ENCODE peak calls at places on chromosomes 11 and 22, in six cellular contexts. G, X, H, O, S and M are unnamed samples.

GRCh38 chr11:10379022-10379421 is 74.1 kb downstream of the ADM start:
- DNase-seq in S (no peak), G (no peak), O (no peak), H (peak), X (no peak), M (no peak)

GRCh38 chr22:37484115-37485005 is 1.8 kb downstream of the MFNG start:
- DNase-seq in O (peak), G (no peak), H (peak), S (no peak), X (no peak), M (peak)

GRCh38 chr11:5507586-5508305 is 2.0 kb downstream of the UBQLN3 start:
- DNase-seq in X (no peak), G (no peak), S (no peak), O (no peak), H (no peak), M (no peak)

GRCh38 chr22:24230911-24231656 is 13.8 kb downstream of the GGT5 start:
- DNase-seq in H (no peak), X (peak), O (peak), S (peak), G (no peak), M (peak)

GRCh38 chr11:106466441-106467190 is 389.2 kb downstream of the AASDHPPT start:
- DNase-seq in H (no peak), X (no peak), O (no peak), S (no peak), G (no peak), M (no peak)

GRCh38 chr11:15988693-15989231 is 367.6 kb downstream of the SOX6 start:
- DNase-seq in X (no peak), H (no peak), S (peak), O (no peak), G (peak), M (no peak)

GRCh38 chr11:83014951-83015350 is 56.7 kb downstream of the RAB30 start:
- DNase-seq in O (no peak), H (no peak), S (no peak), X (no peak), G (no peak), M (no peak)

GRCh38 chr11:126432525-126432924 is 77.0 kb downstream of the ST3GAL4 start:
- DNase-seq in G (no peak), S (no peak), X (peak), O (no peak), H (no peak), M (no peak)

GRCh38 chr22:19958083-19959042 is 16.7 kb upstream of the TXNRD2 start:
- DNase-seq in X (no peak), O (no peak), G (no peak), H (peak), S (no peak), M (peak)

GRCh38 chr11:17640493-17641164 is 78.7 kb upstream of the MYOD1 start:
- DNase-seq in G (no peak), X (no peak), O (no peak), S (peak), H (no peak), M (no peak)

GRCh38 chr22:37904572-37905533 is 1.2 kb upstream of the MICALL1 start:
- DNase-seq in G (peak), X (peak), S (peak), O (peak), H (peak), M (peak)

GRCh38 chr11:114367244-114367957 is 32.9 kb downstream of the C11orf71 start:
- DNase-seq in O (no peak), X (no peak), G (no peak), S (peak), H (no peak), M (no peak)

GRCh38 chr11:88103337-88104206 is 71.7 kb downstream of the RAB38 start:
- DNase-seq in X (no peak), O (peak), H (no peak), G (peak), S (peak), M (no peak)

GRCh38 chr22:44574057-44574456 is 76.0 kb upstream of the RTL6 start:
- DNase-seq in X (peak), O (no peak), G (peak), S (no peak), H (no peak), M (peak)

GRCh38 chr22:40533712-40534378 is 102.7 kb downstream of the MRTFA start:
- DNase-seq in G (peak), H (peak), S (no peak), X (no peak), O (peak), M (no peak)

GRCh38 chr11:7981758-7982157 is 5.4 kb upstream of the EIF3F start:
- DNase-seq in X (no peak), G (no peak), H (no peak), S (no peak), O (no peak), M (no peak)

GRCh38 chr22:35276019-35276418 is 18.7 kb downstream of the HMGXB4 start:
- DNase-seq in S (no peak), X (no peak), G (no peak), O (no peak), H (no peak), M (no peak)

GRCh38 chr11:27703453-27703852 is 3.2 kb upstream of the BDNF start:
- DNase-seq in G (peak), S (no peak), O (no peak), H (no peak), X (no peak), M (no peak)

GRCh38 chr11:128610765-128611617 is 23.6 kb upstream of the ETS1 start:
- DNase-seq in S (no peak), H (no peak), X (no peak), O (peak), G (no peak), M (no peak)

GRCh38 chr22:41603873-41604332 is 14.3 kb upstream of the PMM1 start:
- DNase-seq in X (no peak), G (no peak), O (no peak), S (no peak), H (no peak), M (no peak)

GRCh38 chr22:24803064-24803542 is 2.9 kb upstream of the SGSM1 start:
- DNase-seq in O (peak), H (peak), G (peak), S (peak), X (peak), M (no peak)

GRCh38 chr11:69640995-69641581 is at the start of gene CCND1:
- DNase-seq in O (peak), G (peak), S (peak), X (no peak), H (peak), M (peak)

GRCh38 chr11:126410649-126411048 is 55.2 kb downstream of the ST3GAL4 start:
- DNase-seq in H (no peak), X (no peak), G (no peak), O (no peak), S (no peak), M (peak)

GRCh38 chr22:48968201-48968959 is 859.3 kb downstream of the BRD1 start:
- DNase-seq in G (peak), H (no peak), X (no peak), O (peak), S (no peak), M (no peak)

GRCh38 chr11:30406978-30407762 is 84.3 kb downstream of the ARL14EP start:
- DNase-seq in O (no peak), H (no peak), X (no peak), G (no peak), S (no peak), M (no peak)

GRCh38 chr11:88709567-88709966 is 356.2 kb downstream of the GRM5 start:
- DNase-seq in H (no peak), O (no peak), G (peak), X (no peak), S (no peak), M (no peak)

GRCh38 chr11:11532574-11532973 is 89.2 kb downstream of the GALNT18 start:
- DNase-seq in O (no peak), S (no peak), G (no peak), X (no peak), H (no peak), M (no peak)

GRCh38 chr11:29200776-29201574 is 815.9 kb downstream of the KCNA4 start:
- DNase-seq in S (no peak), H (no peak), G (no peak), O (peak), X (no peak), M (no peak)

GRCh38 chr11:77503006-77503405 is 29.1 kb upstream of the PAK1 start:
- DNase-seq in S (peak), X (no peak), G (no peak), O (no peak), H (no peak), M (no peak)

GRCh38 chr11:96168623-96169022 is 174.4 kb downstream of the MAML2 start:
- DNase-seq in H (peak), S (no peak), G (peak), X (peak), O (no peak), M (peak)

DNA sequence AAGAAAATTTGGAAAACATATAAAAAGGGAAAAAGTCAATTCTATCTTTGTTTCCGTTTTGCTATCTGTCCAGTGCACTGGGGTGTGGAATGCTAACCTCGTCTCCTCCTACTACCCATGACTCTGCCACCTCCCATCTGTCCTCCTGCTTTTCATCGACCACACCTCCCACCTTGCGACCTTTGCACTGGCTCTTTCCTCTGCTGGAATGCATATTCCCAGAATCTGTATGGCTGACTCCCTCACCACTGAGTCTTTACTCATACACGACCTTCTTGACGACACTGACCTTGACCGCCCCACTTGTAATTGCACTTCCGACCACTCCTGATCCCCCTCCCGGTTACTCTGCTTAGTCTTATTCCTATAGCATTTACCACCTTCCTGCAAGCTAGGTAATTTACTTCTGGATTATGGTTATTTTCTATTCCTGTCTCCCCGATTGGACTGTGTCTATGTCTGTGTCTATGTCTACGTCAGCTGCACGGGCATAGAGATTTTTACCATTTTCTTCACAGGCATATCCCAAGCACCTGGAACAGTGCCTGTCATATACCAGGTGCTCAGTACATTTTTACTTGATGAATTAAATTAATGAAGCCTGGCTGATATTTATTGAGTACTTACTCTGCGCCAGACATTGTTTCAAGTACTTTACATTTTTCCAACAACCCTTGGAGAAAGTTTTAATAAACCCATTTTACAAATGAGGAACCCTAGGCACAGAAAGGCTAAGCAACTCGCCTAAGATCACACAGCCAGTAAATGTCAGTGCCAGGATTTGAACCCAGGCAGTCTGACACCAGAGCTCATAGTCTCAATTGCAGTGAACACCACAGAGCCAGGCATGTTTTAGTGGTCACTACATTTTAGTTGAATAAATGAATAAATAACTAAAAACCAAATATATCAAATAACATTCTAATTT is 89.3 kb upstream of the SLC22A12 start:
- DNase-seq in G (no peak), O (peak), S (no peak), X (no peak), H (no peak), M (no peak)
- TF ChIP-seq EP300 in G (no peak), O (no peak), S (no peak), X (no peak), H (no peak), M (no peak)

GRCh38 chr11:33682446-33682845 is 18.2 kb downstream of the C11orf91 start:
- DNase-seq in S (no peak), O (no peak), H (no peak), G (no peak), X (no peak), M (no peak)
- TF ChIP-seq CTCF in S (no peak), O (no peak), H (no peak), G (no peak), X (no peak), M (no peak)

GRCh38 chr11:122804796-122805195 is 33.5 kb upstream of the CRTAM start:
- DNase-seq in G (no peak), S (no peak), O (no peak), H (no peak), X (no peak), M (no peak)

GRCh38 chr11:122804161-122804560 is 34.1 kb upstream of the CRTAM start:
- DNase-seq in G (no peak), O (no peak), H (no peak), S (no peak), X (no peak), M (no peak)

GRCh38 chr11:122809861-122810260 is 28.4 kb upstream of the CRTAM start:
- DNase-seq in X (no peak), H (no peak), O (no peak), S (no peak), G (no peak), M (no peak)

GRCh38 chr11:122808494-122808893 is 29.8 kb upstream of the CRTAM start:
- DNase-seq in H (no peak), G (no peak), O (peak), X (no peak), S (no peak), M (no peak)

GRCh38 chr11:122807731-122808485 is 30.4 kb upstream of the CRTAM start:
- DNase-seq in H (no peak), X (no peak), G (no peak), S (no peak), O (no peak), M (no peak)
- H3K27ac ChIP-seq in H (no peak), X (no peak), G (no peak), S (peak), O (no peak), M (no peak)

DNA sequence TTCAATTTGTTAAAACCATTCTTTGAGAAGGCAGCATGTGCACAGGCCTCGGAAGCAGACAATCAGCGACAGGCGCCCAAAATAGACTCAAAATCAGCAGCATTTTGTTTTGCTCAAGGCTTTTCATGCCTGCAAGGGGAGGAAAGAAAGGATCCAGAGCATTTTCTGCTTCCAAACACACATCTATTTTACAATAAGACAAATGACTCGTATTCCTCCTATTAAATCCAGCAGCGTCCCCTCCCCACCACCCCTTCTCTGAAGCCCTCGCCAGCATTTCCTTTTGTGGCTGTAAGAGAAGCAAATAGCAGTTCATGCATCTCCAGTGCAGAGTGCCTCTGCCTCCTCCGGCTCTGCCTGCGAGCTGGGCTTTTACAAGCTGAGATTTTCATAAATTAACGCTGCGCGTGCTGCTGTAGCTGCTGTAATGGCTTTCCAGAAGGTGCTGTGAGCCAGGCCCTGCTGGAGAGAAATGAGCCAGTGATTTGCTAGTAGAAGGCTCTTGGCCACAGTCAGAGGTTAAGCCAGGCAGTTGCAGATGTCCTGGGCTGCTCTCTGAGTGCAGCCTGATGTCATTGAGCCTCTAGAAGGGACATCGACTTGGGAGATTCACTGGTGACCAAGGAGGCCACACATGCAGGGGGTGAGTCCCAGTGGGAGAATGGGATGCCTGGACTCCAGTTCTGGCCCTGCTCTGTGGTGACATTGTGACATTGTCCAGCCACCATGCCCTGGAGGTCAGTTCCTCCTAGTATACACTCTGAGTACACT is 134.6 kb upstream of the NAV2 start:
- DNase-seq in H (no peak), G (no peak), S (peak), X (peak), O (peak), M (peak)
- TF ChIP-seq EP300 in H (no peak), G (no peak), S (no peak), X (no peak), O (peak), M (peak)

DNA sequence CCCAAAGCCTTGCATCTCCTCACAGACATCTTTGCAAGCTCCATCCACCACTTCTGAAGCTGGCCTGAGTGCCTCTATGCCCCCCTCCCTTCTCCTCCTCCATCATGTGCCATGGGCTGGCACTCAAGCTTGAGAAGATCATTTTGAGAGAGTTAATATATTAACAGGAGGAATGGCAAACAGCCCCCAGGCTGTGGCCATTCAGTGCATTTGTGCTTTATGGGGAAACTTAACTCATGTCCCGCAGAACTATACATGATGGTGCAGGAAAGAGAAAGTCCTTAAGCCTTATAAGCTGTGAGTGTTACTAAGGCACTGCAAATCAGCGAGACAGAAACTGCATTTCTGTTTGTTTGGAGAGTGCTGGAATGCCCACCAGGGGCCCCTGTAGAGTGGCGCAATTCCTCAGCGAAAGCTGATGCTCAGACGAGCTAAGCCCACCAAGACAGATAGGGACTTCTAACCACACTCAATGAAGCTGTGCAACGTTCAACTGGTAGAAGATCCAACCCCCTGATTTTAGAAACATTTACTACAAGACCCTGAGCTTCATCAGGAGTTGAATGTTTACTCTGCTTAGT is 26.8 kb upstream of the PHLDA2 start:
- DNase-seq in S (no peak), X (no peak), O (no peak), G (no peak), H (no peak), M (no peak)
- TF ChIP-seq CTCF in S (no peak), X (no peak), O (no peak), G (no peak), H (no peak), M (no peak)

DNA sequence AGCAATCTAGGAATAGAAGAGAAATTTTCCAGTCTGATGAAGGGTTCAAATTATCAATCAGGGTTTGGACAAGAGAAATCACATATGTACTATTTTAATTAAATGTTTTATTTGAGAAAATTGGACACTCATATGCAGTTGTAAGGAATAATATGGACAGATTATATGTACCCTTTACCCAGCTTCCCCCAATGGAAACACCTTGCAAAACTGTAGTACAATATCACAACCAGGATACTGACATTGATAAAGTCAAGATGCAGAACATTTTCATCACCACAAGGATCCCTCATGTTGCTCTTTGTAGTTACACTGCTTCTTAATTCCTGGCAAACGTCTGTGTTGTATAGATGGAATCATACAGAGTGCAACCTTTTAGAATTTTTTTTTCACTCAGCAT is 1.4 kb upstream of the LIPT2 start:
- DNase-seq in O (no peak), X (no peak), G (no peak), H (no peak), S (no peak), M (no peak)
- H3K27ac ChIP-seq in O (no peak), X (no peak), G (no peak), H (no peak), S (no peak), M (no peak)

DNA sequence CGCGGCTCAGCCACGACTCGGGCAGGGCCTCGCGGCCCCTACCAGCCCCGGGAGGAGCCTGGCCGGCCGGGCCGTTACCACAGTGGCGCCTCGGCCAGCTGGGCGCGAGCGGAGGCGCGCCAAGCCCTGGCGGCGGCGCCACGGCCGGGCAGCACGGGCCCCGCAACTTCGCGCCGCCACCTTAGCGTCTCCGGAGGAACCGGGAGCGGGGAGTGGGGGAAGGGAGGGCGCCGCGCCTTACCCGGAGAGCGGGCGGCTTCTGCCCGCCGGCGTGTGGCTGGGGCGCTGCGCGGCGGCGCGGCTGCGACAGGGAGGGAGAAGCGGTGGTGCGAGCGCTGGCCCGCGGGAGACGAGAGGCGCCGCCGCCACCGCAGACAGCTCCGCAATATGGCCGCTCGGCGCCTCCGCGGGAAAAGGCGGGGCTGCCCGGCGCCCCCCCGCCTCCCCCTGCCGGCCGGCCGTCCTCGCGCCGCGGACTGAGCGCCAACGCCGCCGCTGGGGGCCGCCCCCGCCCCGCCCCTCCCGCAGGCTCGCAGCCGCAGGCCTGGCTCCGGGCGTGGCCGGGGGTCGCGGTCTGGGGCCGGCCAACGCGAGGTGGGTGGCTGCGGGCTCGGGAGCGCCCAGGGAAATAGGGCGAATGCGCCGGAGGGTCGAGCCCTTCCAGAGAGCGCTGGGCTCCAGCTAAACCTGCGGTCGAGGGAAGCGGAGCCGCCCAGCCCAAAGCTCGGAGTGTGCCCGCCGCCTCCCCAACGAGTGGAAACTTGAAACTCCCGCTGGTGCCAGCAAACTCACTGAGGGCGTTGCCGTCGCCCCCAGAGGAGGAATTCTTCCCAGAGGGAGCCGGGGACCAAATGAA is at the start of gene RDX:
- DNase-seq in O (peak), G (peak), H (peak), X (peak), S (peak), M (peak)
- TF ChIP-seq EP300 in O (no peak), G (no peak), H (no peak), X (no peak), S (no peak), M (no peak)

GRCh38 chr11:390175-390574 is 3.8 kb upstream of the PKP3 start:
- DNase-seq in X (no peak), G (no peak), S (no peak), O (peak), H (no peak), M (no peak)
- TF ChIP-seq CTCF in X (no peak), G (no peak), S (no peak), O (no peak), H (no peak), M (no peak)